ENCODE peak calls at places on chromosomes 3 and 15, in six cellular contexts. G, D, O, H, U and K are unnamed samples.

GRCh38 chr15:31084176-31084575 is 17.3 kb downstream of the TRPM1 start:
- DNase-seq in G (no peak), D (no peak), O (no peak), H (no peak), U (no peak), K (no peak)

GRCh38 chr3:129195731-129196256 is 12.1 kb upstream of the CNBP start:
- DNase-seq in G (no peak), D (peak), O (no peak), H (peak), U (no peak), K (no peak)

GRCh38 chr3:112136959-112137693 is 4.1 kb upstream of the GCSAM start:
- DNase-seq in G (no peak), D (peak), O (no peak), H (peak), U (peak), K (peak)

GRCh38 chr15:72340366-72340765 is 20.4 kb upstream of the CELF6 start:
- DNase-seq in G (no peak), D (no peak), O (no peak), H (no peak), U (no peak), K (no peak)

GRCh38 chr15:70342554-70343548 is 245.1 kb upstream of the TLE3 start:
- DNase-seq in G (no peak), D (no peak), O (no peak), H (no peak), U (no peak), K (no peak)

GRCh38 chr3:146589899-146590508 is 15.1 kb downstream of the PLSCR5 start:
- DNase-seq in G (no peak), D (peak), O (peak), H (peak), U (peak), K (peak)

GRCh38 chr15:86121568-86121967 is 41.9 kb downstream of the AGBL1 start:
- DNase-seq in G (no peak), D (no peak), O (no peak), H (peak), U (no peak), K (no peak)

GRCh38 chr15:71237456-71238188 is 122.4 kb downstream of the THSD4 start:
- DNase-seq in G (no peak), D (peak), O (no peak), H (peak), U (peak), K (no peak)

GRCh38 chr3:155853214-155854146 is 747 bp downstream of the SLC33A1 start:
- DNase-seq in G (no peak), D (no peak), O (no peak), H (peak), U (no peak), K (peak)

GRCh38 chr3:38028621-38029361 is 651 bp downstream of the PLCD1 start:
- DNase-seq in G (no peak), D (no peak), O (no peak), H (no peak), U (no peak), K (peak)
- H3K27ac ChIP-seq in G (no peak), D (no peak), O (no peak), H (no peak), U (no peak), K (no peak)

GRCh38 chr3:33664195-33664594 is 53.9 kb downstream of the CLASP2 start:
- DNase-seq in G (no peak), D (peak), O (no peak), H (no peak), U (no peak), K (no peak)

GRCh38 chr3:33658039-33658438 is 60.0 kb downstream of the CLASP2 start:
- DNase-seq in G (no peak), D (no peak), O (no peak), H (no peak), U (no peak), K (no peak)

GRCh38 chr3:33660035-33660434 is 58.0 kb downstream of the CLASP2 start:
- DNase-seq in G (no peak), D (peak), O (no peak), H (no peak), U (no peak), K (no peak)

GRCh38 chr3:33663042-33663441 is 55.0 kb downstream of the CLASP2 start:
- DNase-seq in G (no peak), D (no peak), O (no peak), H (no peak), U (no peak), K (no peak)

DNA sequence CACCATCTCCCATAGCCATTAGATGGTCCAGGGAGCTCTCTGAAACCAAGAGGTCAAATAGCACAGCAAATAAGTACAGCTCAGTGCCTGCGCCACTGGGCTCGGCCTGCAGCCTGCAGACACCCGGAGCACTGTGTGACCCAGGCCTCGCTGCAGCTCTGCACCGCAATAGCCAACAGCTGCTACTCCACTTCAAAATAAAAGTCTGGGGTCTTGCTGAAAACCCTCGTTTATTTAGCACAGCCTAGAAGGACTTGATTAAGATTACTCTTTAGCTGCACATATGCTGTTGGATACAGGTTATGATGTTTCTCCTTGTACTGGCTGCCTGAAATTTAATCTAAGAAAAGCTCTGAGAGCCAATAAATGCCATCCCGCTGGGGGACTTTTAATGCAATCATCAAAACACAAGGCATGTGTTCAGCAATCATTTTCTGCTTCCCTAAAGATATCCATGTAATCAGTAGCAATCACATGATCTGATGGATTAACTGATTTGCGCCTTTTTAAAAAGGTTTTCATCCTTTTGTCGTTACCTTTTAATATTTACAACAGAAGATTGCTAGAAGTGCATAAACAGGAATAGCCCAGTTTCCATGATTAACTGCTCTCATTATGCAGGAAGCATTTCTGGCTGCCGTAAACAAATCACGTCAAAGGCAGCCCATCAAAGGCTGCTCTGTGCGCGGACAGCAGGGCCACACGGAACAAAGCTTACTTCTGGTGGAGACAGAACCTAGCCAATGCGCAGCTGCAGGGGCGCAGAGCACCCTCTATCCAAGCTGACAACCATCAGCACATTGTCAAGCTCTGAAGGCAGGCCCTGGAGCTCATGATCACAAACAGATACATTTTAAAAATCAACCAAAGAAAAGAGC is 58.8 kb downstream of the CLASP2 start:
- DNase-seq in G (peak), D (peak), O (peak), H (peak), U (no peak), K (peak)
- TF ChIP-seq POLR2AphosphoS5 in G (no peak), D (no peak), O (no peak), H (no peak), U (no peak), K (no peak)

GRCh38 chr3:163541629-163542028 is 1536.7 kb downstream of the SI start:
- DNase-seq in G (no peak), D (no peak), O (no peak), H (no peak), U (no peak), K (no peak)
- H2AFZ ChIP-seq in G (no peak), D (no peak), O (no peak), H (no peak), U (no peak), K (no peak)

GRCh38 chr3:63768888-63769287 is 50.2 kb upstream of the C3orf49 start:
- DNase-seq in G (no peak), D (no peak), O (no peak), H (no peak), U (no peak), K (no peak)

GRCh38 chr3:63763156-63763555 is 55.9 kb upstream of the C3orf49 start:
- DNase-seq in G (no peak), D (no peak), O (no peak), H (no peak), U (no peak), K (no peak)

GRCh38 chr3:63762180-63762579 is 56.9 kb upstream of the C3orf49 start:
- DNase-seq in G (no peak), D (no peak), O (no peak), H (no peak), U (no peak), K (no peak)

GRCh38 chr3:63768415-63768814 is 50.7 kb upstream of the C3orf49 start:
- DNase-seq in G (no peak), D (no peak), O (no peak), H (no peak), U (no peak), K (no peak)

GRCh38 chr3:63766261-63766660 is 52.8 kb upstream of the C3orf49 start:
- DNase-seq in G (no peak), D (no peak), O (no peak), H (no peak), U (no peak), K (no peak)
- H3K27ac ChIP-seq in G (no peak), D (no peak), O (no peak), H (no peak), U (no peak), K (no peak)